ENCODE peak calls at places on chromosome 6, in nine cellular contexts. X is CD4-positive, alpha-beta T cell; L is left ventricle myocardium inferior; B is prostate gland; N is hepatocyte; Q is upper lobe of right lung; D is cardiac muscle cell; C is GM23338; U is psoas muscle. R is an unnamed sample.

GRCh38 chr6:70310063-70310694 is 7.3 kb upstream of the COL9A1 start:
- DNase-seq in B (peak; percentile 23), L (no peak), U (no peak), Q (no peak), N (peak; percentile 63), C (peak; percentile 59), D (peak; percentile 39), X (no peak), R (no peak)

GRCh38 chr6:157471895-157472686 is 91.1 kb downstream of the ZDHHC14 start:
- DNase-seq in C (no peak), N (no peak), L (no peak), U (no peak), B (no peak), D (no peak), X (no peak), Q (peak; percentile 41), R (no peak)

GRCh38 chr6:5950448-5950847 is 56.3 kb downstream of the NRN1 start:
- DNase-seq in C (peak; percentile 71), Q (no peak), L (no peak), U (no peak), D (peak; percentile 10), N (no peak), X (no peak), B (no peak), R (no peak)

GRCh38 chr6:147061152-147061551 is 143.1 kb upstream of the STXBP5 start:
- DNase-seq in L (no peak), B (no peak), N (no peak), D (peak; percentile 5), U (no peak), Q (no peak), X (no peak), C (no peak), R (no peak)

GRCh38 chr6:123888779-123889513 is 85.3 kb downstream of the NKAIN2 start:
- DNase-seq in D (peak; percentile 81), N (no peak), C (no peak), U (no peak), L (no peak), B (no peak), X (no peak), Q (no peak), R (no peak)

GRCh38 chr6:73983367-73983766 is 287.4 kb downstream of the CD109 start:
- DNase-seq in C (no peak), U (no peak), L (no peak), Q (no peak), X (no peak), N (no peak), B (no peak), D (no peak), R (no peak)

GRCh38 chr6:74044417-74045096 is 348.6 kb downstream of the CD109 start:
- DNase-seq in U (no peak), N (no peak), X (no peak), C (no peak), Q (no peak), L (no peak), D (no peak), B (no peak), R (no peak)

GRCh38 chr6:6724319-6725119 is 136.0 kb downstream of the LY86 start:
- DNase-seq in C (peak; percentile 82), B (peak; percentile 63), N (peak; percentile 84), X (peak; percentile 43), U (peak; percentile 84), L (peak; percentile 73), D (peak; percentile 85), Q (peak; percentile 85), R (peak; percentile 72)

GRCh38 chr6:75147512-75147911 is 58.3 kb downstream of the COL12A1 start:
- DNase-seq in C (no peak), N (no peak), D (no peak), L (no peak), X (no peak), B (no peak), Q (no peak), U (no peak), R (no peak)

GRCh38 chr6:138923561-138923960 is 64.5 kb downstream of the REPS1 start:
- DNase-seq in B (no peak), Q (no peak), N (no peak), C (no peak), D (no peak), U (no peak), X (no peak), L (no peak), R (no peak)

GRCh38 chr6:53199156-53199555 is 50.5 kb upstream of the GCM1 start:
- DNase-seq in L (no peak), Q (no peak), U (no peak), C (no peak), N (no peak), X (no peak), B (no peak), D (no peak), R (no peak)

GRCh38 chr6:6270948-6271347 is 49.5 kb downstream of the F13A1 start:
- DNase-seq in Q (no peak), D (no peak), X (no peak), C (no peak), U (no peak), L (no peak), B (no peak), N (no peak), R (no peak)

GRCh38 chr6:35185302-35185681 is 28.5 kb upstream of the SCUBE3 start:
- DNase-seq in L (peak; percentile 69), N (peak; percentile 70), B (no peak), C (no peak), X (no peak), D (peak; percentile 66), U (peak; percentile 62), Q (peak; percentile 68), R (peak; percentile 77)

GRCh38 chr6:89350281-89351037 is 2.1 kb downstream of the UBE2J1 start:
- DNase-seq in Q (no peak), L (no peak), B (no peak), X (no peak), U (no peak), N (no peak), D (no peak), C (no peak), R (no peak)

GRCh38 chr6:148535976-148536375 is 193.3 kb downstream of the SASH1 start:
- DNase-seq in U (no peak), L (no peak), Q (no peak), C (no peak), N (no peak), D (no peak), B (no peak), X (no peak), R (no peak)

GRCh38 chr6:96626749-96627353 is 63.9 kb downstream of the FHL5 start:
- DNase-seq in D (peak; percentile 50), Q (no peak), L (no peak), B (no peak), N (peak; percentile 45), X (no peak), U (no peak), C (peak; percentile 55), R (no peak)

GRCh38 chr6:114638346-114638745 is 295.5 kb upstream of the HS3ST5 start:
- DNase-seq in N (no peak), Q (no peak), C (peak; percentile 85), U (no peak), B (no peak), D (no peak), X (no peak), L (no peak), R (no peak)

GRCh38 chr6:133099573-133099972 is 141.6 kb upstream of the EYA4 start:
- DNase-seq in X (no peak), C (peak; percentile 63), L (no peak), B (no peak), U (no peak), Q (no peak), N (no peak), D (no peak), R (no peak)

DNA sequence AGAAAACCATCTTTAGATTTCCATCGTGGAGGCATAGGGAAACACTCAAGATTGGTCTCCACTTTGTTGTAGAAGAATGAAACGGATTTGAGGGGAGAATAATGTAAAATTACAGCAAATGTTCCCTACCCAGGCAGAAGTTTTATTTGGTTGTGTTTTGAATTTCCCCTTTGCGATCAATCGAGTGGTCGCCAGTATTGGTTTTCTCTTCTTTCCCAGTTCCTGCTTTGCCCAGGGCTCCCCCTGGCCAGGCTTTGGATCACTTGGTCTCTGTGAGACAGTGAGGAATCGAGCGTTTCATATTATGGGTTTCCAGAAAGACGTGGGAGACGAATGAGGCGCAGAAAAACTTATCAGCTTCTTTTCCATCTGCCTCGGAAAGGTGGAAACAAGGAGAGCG is 7.3 kb upstream of the TBX18 start:
- DNase-seq in U (no peak), L (no peak), Q (no peak), X (no peak), B (no peak), C (no peak), N (no peak), D (no peak), R (no peak)
- TF ChIP-seq CTCF in U (no peak), L (no peak), Q (no peak), X (no peak), B (no peak), C (no peak), N (no peak), D (no peak), R (no peak)

DNA sequence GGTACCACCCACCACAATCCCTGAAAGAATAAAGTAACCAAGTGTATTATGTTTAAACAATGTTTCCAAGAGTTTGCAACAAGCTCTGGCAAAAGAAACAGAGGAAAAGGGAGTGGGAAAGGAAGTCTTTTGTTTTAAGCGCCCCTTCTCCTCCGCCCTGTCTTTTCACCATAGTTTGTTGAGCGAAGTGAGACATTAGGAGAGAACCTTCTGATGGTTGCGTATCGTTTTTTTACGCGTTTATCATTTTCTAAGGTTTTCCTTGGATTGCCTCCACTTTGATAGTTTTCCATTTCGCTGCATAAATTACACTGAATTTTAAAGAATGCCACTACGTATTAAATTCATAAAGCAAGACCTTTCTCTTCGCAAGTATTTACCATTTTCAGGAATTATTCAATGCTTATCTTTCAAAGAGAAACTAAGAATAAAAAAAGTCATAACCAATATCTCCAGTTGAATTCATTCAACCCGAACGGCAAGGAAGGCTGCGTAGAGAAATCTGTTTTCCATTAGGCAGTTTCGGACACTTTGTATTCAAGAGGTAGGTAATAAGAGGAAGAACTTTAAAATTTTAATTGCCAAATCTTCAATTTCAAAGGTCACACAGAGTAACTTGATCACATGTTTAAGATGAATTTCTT is 926 bp upstream of the EPHA7 start:
- DNase-seq in B (no peak), Q (no peak), C (peak; percentile 52), D (peak; percentile 13), N (no peak), L (no peak), U (no peak), X (no peak), R (no peak)
- H3K27ac ChIP-seq in B (peak overlapping the region; percentile 70), Q (no peak overlapping the region), C (peak overlapping the region; percentile 75), D (peak overlapping the region; percentile 62), N (peak overlapping the region; percentile 83), L (peak overlapping the region; percentile 72), U (no peak overlapping the region), X (no peak overlapping the region), R (no peak overlapping the region)

GRCh38 chr6:146041282-146041681 is 12.4 kb downstream of the GRM1 start:
- DNase-seq in D (peak; percentile 66), L (no peak), N (peak; percentile 12), Q (no peak), C (peak; percentile 83), B (no peak), U (no peak), X (no peak), R (no peak)
- TF ChIP-seq CTCF in D (peak; percentile 35), L (peak; percentile 26), N (peak; percentile 34), Q (peak; percentile 10), C (peak; percentile 96), B (no peak), U (no peak), X (no peak), R (no peak)

DNA sequence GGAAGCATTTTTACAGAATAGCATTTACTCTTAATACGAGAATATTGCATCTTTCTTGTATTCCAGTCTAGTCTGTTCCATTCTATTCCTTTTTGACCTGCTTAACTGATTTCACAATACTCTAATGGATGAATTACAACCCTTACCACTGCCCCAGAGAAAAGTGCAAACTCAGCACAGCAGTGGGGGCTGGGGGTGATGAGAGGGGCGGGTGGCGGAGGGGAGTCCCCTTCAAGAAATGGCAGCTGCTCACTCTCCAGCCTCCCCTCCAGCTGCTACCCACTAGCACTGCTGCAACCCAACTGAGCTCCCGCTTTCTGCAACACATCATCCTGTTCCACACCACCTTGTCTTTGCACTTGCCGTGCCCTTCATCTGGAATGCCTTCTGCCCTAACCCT is 30.1 kb downstream of the PIM1 start:
- DNase-seq in Q (no peak), D (no peak), X (no peak), L (no peak), N (no peak), C (no peak), B (no peak), U (no peak), R (no peak)
- H3K27ac ChIP-seq in Q (no peak overlapping the region), D (no peak overlapping the region), X (no peak overlapping the region), L (no peak overlapping the region), N (no peak overlapping the region), C (no peak overlapping the region), B (no peak overlapping the region), U (no peak overlapping the region), R (no peak overlapping the region)